ENCODE peak calls at places on chromosomes 7 and 10, in four cellular contexts. G is HFFc6, M is GM20000, O is IMR-90. N is an unnamed sample.

GRCh38 chr7:124959676-124960075 is 30.1 kb upstream of the POT1 start:
- DNase-seq in G (no peak), M (no peak), O (no peak), N (peak)

GRCh38 chr7:140364819-140365218 is 33.5 kb downstream of the SLC37A3 start:
- DNase-seq in G (no peak), M (no peak), O (no peak), N (no peak)

GRCh38 chr10:93893646-93894515 is at the start of gene SLC35G1:
- DNase-seq in G (peak), M (peak), O (peak), N (peak)

GRCh38 chr7:30240401-30240800 is 44.0 kb upstream of the ZNRF2 start:
- DNase-seq in G (no peak), M (no peak), O (no peak), N (peak)

GRCh38 chr7:105853931-105854419 is 22.4 kb downstream of the ATXN7L1 start:
- DNase-seq in G (no peak), M (no peak), O (peak), N (peak)

GRCh38 chr7:80372415-80372814 is 139.4 kb downstream of the GNAT3 start:
- DNase-seq in G (peak), M (no peak), O (peak), N (peak)

GRCh38 chr10:7121154-7121797 is 289.6 kb downstream of the SFMBT2 start:
- DNase-seq in G (no peak), M (peak), O (peak), N (peak)

GRCh38 chr10:1369665-1370064 is 313.5 kb downstream of the WDR37 start:
- DNase-seq in G (no peak), M (no peak), O (no peak), N (no peak)

GRCh38 chr7:81488210-81488609 is 281.6 kb downstream of the HGF start:
- DNase-seq in G (no peak), M (no peak), O (peak), N (no peak)

GRCh38 chr10:25678220-25678619 is 255.8 kb upstream of the MYO3A start:
- DNase-seq in G (no peak), M (no peak), O (no peak), N (no peak)

GRCh38 chr10:25683291-25683690 is 250.7 kb upstream of the MYO3A start:
- DNase-seq in G (no peak), M (no peak), O (no peak), N (no peak)

GRCh38 chr10:25678666-25679065 is 255.4 kb upstream of the MYO3A start:
- DNase-seq in G (no peak), M (no peak), O (no peak), N (no peak)

DNA sequence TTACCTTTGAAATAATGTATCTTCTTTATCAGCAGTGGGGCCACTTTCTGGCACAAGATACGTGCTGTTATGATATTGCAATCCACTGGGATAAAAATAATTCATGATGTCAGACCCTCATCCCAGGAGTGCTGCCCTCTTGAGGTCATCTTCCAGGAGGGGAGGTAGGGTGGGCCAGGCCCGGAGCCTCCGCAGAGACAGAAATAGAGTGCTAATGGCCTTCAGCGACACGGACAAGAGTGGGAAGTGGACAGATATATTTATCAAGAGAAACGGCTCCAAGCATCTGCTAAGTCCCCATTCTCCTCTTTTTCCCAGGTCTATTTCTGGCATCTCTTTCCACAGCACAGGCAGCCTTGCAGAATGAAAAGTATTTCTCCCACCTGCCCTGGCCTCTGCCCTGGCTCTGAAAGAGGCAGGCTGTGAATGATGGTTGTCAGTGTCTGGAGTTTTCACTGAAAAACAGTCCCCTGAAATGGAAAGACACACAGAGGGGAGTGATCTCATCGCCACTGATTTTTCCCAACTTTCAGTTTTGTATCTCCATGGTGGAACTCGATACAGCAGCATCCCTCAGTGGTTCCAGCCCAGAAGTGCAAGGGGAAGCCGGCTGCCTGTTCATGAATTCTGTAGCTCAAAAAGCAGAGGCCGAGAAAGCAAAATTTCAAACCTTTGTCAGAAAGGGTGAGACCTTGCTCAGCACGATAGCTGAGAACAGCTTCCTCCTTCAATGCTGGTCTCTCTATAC is 251.7 kb upstream of the MYO3A start:
- DNase-seq in G (no peak), M (no peak), O (no peak), N (peak)
- TF ChIP-seq CTCF in G (peak), M (no peak), O (no peak), N (peak)

DNA sequence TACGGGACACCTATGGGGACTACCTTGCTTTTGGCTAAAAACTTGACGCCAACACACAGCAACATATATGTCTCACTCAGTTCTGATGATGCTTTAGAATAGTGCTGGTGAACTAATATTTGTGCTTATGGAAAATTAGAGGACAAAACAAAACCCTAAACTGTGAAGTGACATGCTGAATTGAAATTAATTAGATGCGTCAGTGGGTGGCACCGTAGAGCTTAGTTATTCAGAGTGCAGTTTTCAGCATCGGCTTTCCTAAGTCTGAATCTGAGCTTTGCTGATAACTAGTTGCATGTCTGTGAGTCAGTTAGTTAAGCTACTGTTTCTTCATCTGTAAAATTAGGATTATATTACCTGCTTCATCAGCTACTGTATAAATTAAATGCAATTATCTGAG is 245.0 kb upstream of the SORCS1 start:
- DNase-seq in G (no peak), M (peak), O (peak), N (peak)
- TF ChIP-seq CTCF in G (no peak), M (peak), O (no peak), N (no peak)

GRCh38 chr10:129151281-129151680 is 315.8 kb upstream of the MGMT start:
- DNase-seq in G (no peak), M (no peak), O (no peak), N (no peak)

GRCh38 chr10:129161184-129161583 is 305.9 kb upstream of the MGMT start:
- DNase-seq in G (no peak), M (no peak), O (peak), N (peak)

GRCh38 chr10:129157185-129157584 is 309.9 kb upstream of the MGMT start:
- DNase-seq in G (no peak), M (no peak), O (no peak), N (no peak)
- TF ChIP-seq CTCF in G (no peak), M (no peak), O (no peak), N (no peak)

DNA sequence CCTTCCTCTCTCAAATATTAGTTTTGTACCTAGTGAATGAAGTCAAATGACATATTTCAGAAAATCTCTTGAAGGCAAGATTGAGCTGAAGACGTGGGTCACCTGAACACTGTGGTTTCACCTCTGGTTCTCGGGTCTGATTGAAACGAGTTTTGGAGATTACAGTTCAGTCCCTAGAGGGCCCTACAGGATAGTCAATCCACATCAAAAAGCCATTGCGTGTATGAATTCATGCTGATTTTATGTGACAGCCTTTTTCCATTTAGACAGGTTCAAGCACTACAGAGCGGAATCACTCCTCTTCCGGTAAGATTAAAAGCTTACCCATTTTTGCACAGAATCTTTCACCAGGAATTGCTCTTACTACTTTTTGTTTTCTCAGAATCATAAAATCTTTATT is 62.2 kb downstream of the VIM start:
- DNase-seq in G (no peak), M (no peak), O (peak), N (peak)
- TF ChIP-seq CTCF in G (peak), M (no peak), O (peak), N (peak)

DNA sequence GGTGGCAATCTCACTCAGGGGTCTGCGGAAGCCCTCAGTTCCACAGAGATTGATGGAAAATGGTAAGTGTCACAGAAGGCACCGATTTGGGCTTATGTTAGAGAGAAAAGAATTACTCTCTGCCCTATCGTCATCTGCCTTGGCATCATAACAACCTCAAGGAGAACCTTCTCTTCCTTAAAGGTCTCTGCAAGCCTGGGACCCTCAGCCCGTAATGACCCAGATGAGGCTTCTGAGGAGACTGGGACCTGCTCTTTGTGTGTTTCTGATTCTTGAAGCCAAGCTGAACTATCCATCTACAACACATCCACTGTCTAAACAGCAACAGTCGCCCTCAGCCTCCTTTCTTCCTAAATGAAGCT is 263.1 kb upstream of the AOAH start:
- DNase-seq in G (no peak), M (no peak), O (no peak), N (no peak)
- TF ChIP-seq CTCF in G (peak), M (no peak), O (no peak), N (no peak)

GRCh38 chr7:1224093-1224702 is 8.5 kb upstream of the UNCX start:
- DNase-seq in G (no peak), M (no peak), O (no peak), N (no peak)

GRCh38 chr7:1225462-1226154 is 7.1 kb upstream of the UNCX start:
- DNase-seq in G (no peak), M (peak), O (no peak), N (no peak)

GRCh38 chr7:1226155-1226901 is 6.3 kb upstream of the UNCX start:
- DNase-seq in G (no peak), M (no peak), O (no peak), N (no peak)

GRCh38 chr7:1220958-1221745 is 11.5 kb upstream of the UNCX start:
- DNase-seq in G (no peak), M (no peak), O (no peak), N (no peak)

DNA sequence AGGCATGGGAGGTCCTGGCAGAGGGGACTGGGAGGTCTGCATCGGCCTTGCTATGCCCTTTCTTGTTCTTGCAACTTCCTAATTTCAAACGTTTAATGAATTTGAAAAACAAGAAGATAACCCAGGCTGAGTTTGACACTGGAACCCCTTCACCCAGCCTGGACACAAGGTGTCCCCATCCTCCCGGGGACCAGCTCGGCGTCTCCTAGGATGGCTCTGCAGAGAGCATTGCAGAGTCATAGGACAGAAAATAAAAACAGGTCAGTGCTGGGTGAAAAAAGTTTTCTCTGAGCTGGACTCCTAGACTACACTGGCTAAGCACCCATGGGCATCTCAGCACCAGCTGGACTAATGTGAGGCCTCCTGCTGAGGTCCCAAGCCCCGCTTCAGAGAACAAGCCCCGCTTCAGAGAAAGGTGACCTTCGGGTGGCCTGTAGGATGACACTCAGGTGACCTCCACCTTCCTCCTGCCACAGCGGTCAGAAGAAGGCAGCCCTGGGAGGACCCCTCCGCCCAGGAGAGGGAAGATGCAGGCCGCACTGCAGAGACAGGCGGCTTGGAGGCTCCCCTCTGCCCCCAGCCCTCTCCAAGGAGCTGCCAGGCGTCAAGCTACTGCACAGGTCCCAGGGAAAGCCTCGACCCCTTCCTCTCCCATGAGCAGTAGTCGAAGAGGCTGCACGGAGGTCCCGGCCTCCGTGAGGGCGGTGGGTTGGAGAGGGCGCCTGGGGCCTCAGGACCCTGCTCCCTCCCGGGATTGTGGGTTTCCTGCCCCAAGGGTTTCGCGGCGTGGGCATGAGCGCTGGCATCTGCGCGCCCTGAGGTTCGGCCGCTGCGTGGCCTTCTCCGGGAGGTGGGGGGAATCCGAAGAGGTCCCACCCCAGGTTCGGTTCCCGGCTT is 9.2 kb upstream of the UNCX start:
- DNase-seq in G (no peak), M (no peak), O (no peak), N (no peak)
- TF ChIP-seq CTCF in G (peak), M (no peak), O (no peak), N (no peak)